ENCODE peak calls at places on chromosome 17, in five cellular contexts. Z is kidney; Y is AG08395; D is fibroblast of lung; P is stimulated activated CD4-positive, alpha-beta T cell treated with anti-CD3 and anti-CD28 coated beads, Interleukin-2, amount 100 ng/mL, for 48 hours. C is an unnamed sample.

GRCh38 chr17:78329263-78330059 is 30.4 kb downstream of the SOCS3 start:
- DNase-seq in Z (peak; percentile 69), P (no peak), D (peak; percentile 75), Y (peak; percentile 84), C (peak; percentile 88)

GRCh38 chr17:57783338-57783742 is 38.2 kb upstream of the CCDC182 start:
- DNase-seq in D (peak; percentile 22), Y (peak; percentile 52), Z (peak; percentile 87), P (peak; percentile 85), C (peak; percentile 83)

GRCh38 chr17:62668091-62668804 is 40.8 kb downstream of the MRC2 start:
- DNase-seq in Z (no peak), Y (no peak), P (no peak), D (no peak), C (no peak)

GRCh38 chr17:21258593-21258992 is 5.4 kb upstream of the NATD1 start:
- DNase-seq in D (no peak), P (no peak), Y (no peak), Z (no peak), C (no peak)

GRCh38 chr17:32909787-32910369 is 18.1 kb upstream of the TMEM98 start:
- DNase-seq in P (peak; percentile 53), Z (no peak), D (peak; percentile 87), Y (peak; percentile 88), C (peak; percentile 84)

GRCh38 chr17:39194089-39194984 is 3.1 kb downstream of the CACNB1 start:
- DNase-seq in D (peak; percentile 58), Y (peak; percentile 85), P (no peak), Z (no peak), C (peak; percentile 86)

GRCh38 chr17:18182190-18182977 is 1.2 kb upstream of the ALKBH5 start:
- DNase-seq in P (no peak), D (no peak), Y (no peak), Z (no peak), C (no peak)

GRCh38 chr17:77622627-77623026 is 335.9 kb upstream of the TNRC6C start:
- DNase-seq in Z (no peak), Y (no peak), D (no peak), P (no peak), C (no peak)

GRCh38 chr17:81219476-81220180 is 3.1 kb downstream of the CEP131 start:
- DNase-seq in D (no peak), Z (no peak), Y (no peak), P (no peak), C (no peak)